ENCODE peak calls at places on chromosome 10, in five cellular contexts. C is H7; S is fibroblast of the conjunctiva; W is AG04450; G is activated naive CD4-positive, alpha-beta T cell treated with Interleukin-2 at 50 U/mL for 16 hours. Q is an unnamed sample.

GRCh38 chr10:21352886-21353285 is 172.6 kb downstream of the SKIDA1 start:
- DNase-seq in C (no peak), S (no peak), W (no peak), G (no peak), Q (no peak)

GRCh38 chr10:5583525-5584175 is 58.9 kb downstream of the CALML3 start:
- DNase-seq in C (peak; percentile 78), S (no peak), W (no peak), G (no peak), Q (no peak)

GRCh38 chr10:17873946-17874345 is 64.8 kb downstream of the MRC1 start:
- DNase-seq in C (no peak), S (peak; percentile 63), W (no peak), G (no peak), Q (no peak)

GRCh38 chr10:130045091-130045652 is 65.5 kb downstream of the C10orf143 start:
- DNase-seq in C (peak; percentile 92), S (no peak), W (no peak), G (no peak), Q (peak; percentile 18)

GRCh38 chr10:115049957-115050356 is 43.2 kb upstream of the ATRNL1 start:
- DNase-seq in C (no peak), S (no peak), W (no peak), G (no peak), Q (no peak)

GRCh38 chr10:132570771-132571564 is 33.4 kb downstream of the INPP5A start:
- DNase-seq in C (peak; percentile 73), S (no peak), W (no peak), G (no peak), Q (no peak)

GRCh38 chr10:87546971-87547413 is 42.3 kb downstream of the MINPP1 start:
- DNase-seq in C (no peak), S (no peak), W (no peak), G (no peak), Q (no peak)

GRCh38 chr10:60572511-60573194 is 183.0 kb upstream of the ANK3 start:
- DNase-seq in C (peak; percentile 18), S (peak; percentile 28), W (peak; percentile 47), G (peak; percentile 48), Q (no peak)

GRCh38 chr10:70190581-70190980 is 20.3 kb upstream of the SAR1A start:
- DNase-seq in C (no peak), S (peak; percentile 43), W (no peak), G (no peak), Q (no peak)

GRCh38 chr10:127492607-127493250 is 56.4 kb upstream of the NPS start:
- DNase-seq in C (peak; percentile 74), S (no peak), W (no peak), G (no peak), Q (peak; percentile 24)

GRCh38 chr10:122531935-122532334 is 28.6 kb upstream of the DMBT1 start:
- DNase-seq in C (no peak), S (no peak), W (no peak), G (no peak), Q (no peak)

GRCh38 chr10:114350751-114351150 is 53.6 kb downstream of the AFAP1L2 start:
- DNase-seq in C (peak; percentile 57), S (no peak), W (no peak), G (no peak), Q (no peak)

GRCh38 chr10:63544418-63544817 is 23.2 kb downstream of the REEP3 start:
- DNase-seq in C (no peak), S (no peak), W (no peak), G (no peak), Q (no peak)

GRCh38 chr10:123986736-123987135 is 95.1 kb upstream of the CPXM2 start:
- DNase-seq in C (no peak), S (no peak), W (no peak), G (no peak), Q (no peak)

GRCh38 chr10:49115015-49115795 is at the start of gene VSTM4:
- DNase-seq in C (peak; percentile 90), S (no peak), W (peak; percentile 15), G (no peak), Q (no peak)